ENCODE peak calls at places on chromosomes 7 and 10, in seven cellular contexts. U is HFF-Myc; M is GM20000; Q is H54; C is central memory CD4-positive, alpha-beta T cell; S is aorta; T is stimulated activated CD4-positive, alpha-beta T cell treated with anti-CD3 and anti-CD28 coated beads, Interleukin-15, amount 100 ng/mL, for 48 hours. L is an unnamed sample.

GRCh38 chr7:100137851-100138760 is 10.6 kb upstream of the LAMTOR4 start:
- DNase-seq in C (no peak), U (no peak), S (no peak), M (no peak), Q (no peak), T (no peak), L (no peak)

GRCh38 chr7:154909241-154910105 is 93.5 kb downstream of the PAXIP1 start:
- DNase-seq in T (no peak), S (peak), Q (no peak), C (no peak), M (no peak), U (no peak), L (no peak)

GRCh38 chr10:82813856-82814255 is 938.9 kb downstream of the NRG3 start:
- DNase-seq in M (no peak), S (no peak), Q (no peak), T (no peak), U (no peak), C (no peak), L (no peak)

GRCh38 chr7:85041599-85042216 is 145.1 kb downstream of the SEMA3D start:
- DNase-seq in S (peak), M (peak), U (peak), C (no peak), Q (peak), T (no peak), L (peak)

GRCh38 chr10:3538850-3539531 is 246.0 kb downstream of the KLF6 start:
- DNase-seq in S (peak), C (no peak), U (no peak), T (peak), M (no peak), Q (peak), L (peak)

GRCh38 chr7:16727736-16728135 is 25.8 kb upstream of the TSPAN13 start:
- DNase-seq in T (no peak), C (no peak), Q (no peak), U (no peak), S (no peak), M (no peak), L (no peak)

GRCh38 chr7:108028111-108028510 is 25.1 kb upstream of the LAMB1 start:
- DNase-seq in M (no peak), T (no peak), C (no peak), U (no peak), Q (no peak), S (no peak), L (no peak)

GRCh38 chr7:19378340-19378704 is 233.1 kb upstream of the FERD3L start:
- DNase-seq in T (no peak), M (no peak), C (no peak), S (no peak), Q (no peak), U (no peak), L (no peak)

GRCh38 chr7:116216956-116217570 is 6.7 kb downstream of the TES start:
- DNase-seq in Q (no peak), U (no peak), S (no peak), M (no peak), C (peak), T (no peak), L (no peak)

GRCh38 chr7:84193787-84194186 is 802 bp downstream of the SEMA3A start:
- DNase-seq in U (no peak), C (no peak), Q (no peak), M (no peak), T (no peak), S (no peak), L (no peak)

GRCh38 chr10:25405871-25406270 is 231.1 kb downstream of the GPR158 start:
- DNase-seq in U (no peak), M (no peak), Q (no peak), C (no peak), S (no peak), T (no peak), L (no peak)